ENCODE peak calls at places on chromosomes 3 and 15, in six cellular contexts. One of them, this sample, is unnamed.
A peak's percentile ranks its signal among the peaks of the same experiment; 100 is the strongest.

GRCh38 chr15:99105516-99106341 is 849 bp downstream of the SYNM start:
- DNase-seq in H9: peak; percentile 73
- DNase-seq in GM23248: peak; percentile 76
- DNase-seq in colonic mucosa: peak; percentile 39
- DNase-seq in fibroblast of lung: peak; percentile 74
- DNase-seq in neural progenitor cell: peak; percentile 89
- DNase-seq in this sample: no peak

GRCh38 chr15:94225616-94226015 is 5.7 kb upstream of the MCTP2 start:
- DNase-seq in H9: no peak
- DNase-seq in GM23248: peak; percentile 31
- DNase-seq in colonic mucosa: no peak
- DNase-seq in fibroblast of lung: peak; percentile 34
- DNase-seq in neural progenitor cell: no peak
- DNase-seq in this sample: no peak

GRCh38 chr3:173789530-173789929 is 392.0 kb downstream of the NLGN1 start:
- DNase-seq in H9: no peak
- DNase-seq in GM23248: peak; percentile 56
- DNase-seq in colonic mucosa: no peak
- DNase-seq in fibroblast of lung: peak; percentile 6
- DNase-seq in neural progenitor cell: no peak
- DNase-seq in this sample: no peak

GRCh38 chr3:43522702-43523362 is 99.0 kb downstream of the ANO10 start:
- DNase-seq in H9: no peak
- DNase-seq in GM23248: peak; percentile 15
- DNase-seq in colonic mucosa: no peak
- DNase-seq in fibroblast of lung: peak; percentile 29
- DNase-seq in neural progenitor cell: no peak
- DNase-seq in this sample: no peak

GRCh38 chr15:34358367-34358766 is 8.6 kb downstream of the LPCAT4 start:
- DNase-seq in H9: no peak
- DNase-seq in GM23248: peak; percentile 24
- DNase-seq in colonic mucosa: no peak
- DNase-seq in fibroblast of lung: no peak
- DNase-seq in neural progenitor cell: no peak
- DNase-seq in this sample: no peak

GRCh38 chr3:31934018-31934417 is 47.0 kb downstream of the OSBPL10 start:
- DNase-seq in H9: no peak
- DNase-seq in GM23248: no peak
- DNase-seq in colonic mucosa: no peak
- DNase-seq in fibroblast of lung: peak; percentile 36
- DNase-seq in neural progenitor cell: no peak
- DNase-seq in this sample: no peak

GRCh38 chr15:25543156-25543555 is 104.3 kb upstream of the UBE3A start:
- DNase-seq in H9: no peak
- DNase-seq in GM23248: peak; percentile 77
- DNase-seq in colonic mucosa: peak; percentile 40
- DNase-seq in fibroblast of lung: peak; percentile 64
- DNase-seq in neural progenitor cell: peak; percentile 15
- DNase-seq in this sample: no peak

GRCh38 chr3:54862526-54862925 is 65.3 kb downstream of the LRTM1 start:
- DNase-seq in H9: no peak
- DNase-seq in GM23248: peak; percentile 71
- DNase-seq in colonic mucosa: no peak
- DNase-seq in fibroblast of lung: peak; percentile 61
- DNase-seq in neural progenitor cell: no peak
- DNase-seq in this sample: no peak

GRCh38 chr3:126889276-126890201 is 93.4 kb upstream of the PLXNA1 start:
- DNase-seq in H9: no peak
- DNase-seq in GM23248: no peak
- DNase-seq in colonic mucosa: no peak
- DNase-seq in fibroblast of lung: no peak
- DNase-seq in neural progenitor cell: no peak
- DNase-seq in this sample: no peak

GRCh38 chr3:94036909-94037507 is 8.6 kb upstream of the STX19 start:
- DNase-seq in H9: no peak
- DNase-seq in GM23248: peak; percentile 88
- DNase-seq in colonic mucosa: no peak
- DNase-seq in fibroblast of lung: peak; percentile 17
- DNase-seq in neural progenitor cell: peak; percentile 41
- DNase-seq in this sample: no peak

GRCh38 chr3:15794842-15795562 is 2.8 kb downstream of the ANKRD28 start:
- DNase-seq in H9: no peak
- DNase-seq in GM23248: peak; percentile 64
- DNase-seq in colonic mucosa: no peak
- DNase-seq in fibroblast of lung: no peak
- DNase-seq in neural progenitor cell: no peak
- DNase-seq in this sample: no peak

GRCh38 chr3:21417991-21418390 is 333.0 kb downstream of the ZNF385D start:
- DNase-seq in H9: no peak
- DNase-seq in GM23248: peak; percentile 66
- DNase-seq in colonic mucosa: no peak
- DNase-seq in fibroblast of lung: peak; percentile 80
- DNase-seq in neural progenitor cell: no peak
- DNase-seq in this sample: no peak

GRCh38 chr3:177300842-177301241 is 103.6 kb upstream of the TBL1XR1 start:
- DNase-seq in H9: no peak
- DNase-seq in GM23248: no peak
- DNase-seq in colonic mucosa: no peak
- DNase-seq in fibroblast of lung: no peak
- DNase-seq in neural progenitor cell: no peak
- DNase-seq in this sample: no peak

GRCh38 chr15:66782785-66783184 is 80.7 kb downstream of the SMAD6 start:
- DNase-seq in H9: no peak
- DNase-seq in GM23248: no peak
- DNase-seq in colonic mucosa: no peak
- DNase-seq in fibroblast of lung: no peak
- DNase-seq in neural progenitor cell: no peak
- DNase-seq in this sample: no peak

GRCh38 chr3:83863380-83863779 is 1095.4 kb upstream of the CADM2 start:
- DNase-seq in H9: no peak
- DNase-seq in GM23248: no peak
- DNase-seq in colonic mucosa: no peak
- DNase-seq in fibroblast of lung: no peak
- DNase-seq in neural progenitor cell: no peak
- DNase-seq in this sample: no peak

GRCh38 chr15:80838012-80838411 is 58.8 kb downstream of the CEMIP start:
- DNase-seq in H9: no peak
- DNase-seq in GM23248: no peak
- DNase-seq in colonic mucosa: no peak
- DNase-seq in fibroblast of lung: no peak
- DNase-seq in neural progenitor cell: no peak
- DNase-seq in this sample: no peak

GRCh38 chr15:41932939-41933725 is 39.2 kb downstream of the EHD4 start:
- DNase-seq in H9: peak; percentile 23
- DNase-seq in GM23248: no peak
- DNase-seq in colonic mucosa: no peak
- DNase-seq in fibroblast of lung: no peak
- DNase-seq in neural progenitor cell: no peak
- DNase-seq in this sample: no peak
- H3K9ac ChIP-seq in H9: no peak overlapping the region
- H3K9ac ChIP-seq in GM23248: peak overlapping the region; percentile 33
- H3K9ac ChIP-seq in colonic mucosa: no peak overlapping the region
- H3K9ac ChIP-seq in fibroblast of lung: no peak overlapping the region
- H3K9ac ChIP-seq in neural progenitor cell: no peak overlapping the region
- H3K9ac ChIP-seq in this sample: peak overlapping the region; percentile 74

GRCh38 chr15:90729266-90729665 is 12.1 kb downstream of the BLM start:
- DNase-seq in H9: no peak
- DNase-seq in GM23248: no peak
- DNase-seq in colonic mucosa: no peak
- DNase-seq in fibroblast of lung: no peak
- DNase-seq in neural progenitor cell: no peak
- DNase-seq in this sample: no peak

GRCh38 chr15:90735929-90736328 is 18.8 kb downstream of the BLM start:
- DNase-seq in H9: no peak
- DNase-seq in GM23248: no peak
- DNase-seq in colonic mucosa: no peak
- DNase-seq in fibroblast of lung: no peak
- DNase-seq in neural progenitor cell: no peak
- DNase-seq in this sample: no peak

GRCh38 chr15:90730290-90730689 is 13.1 kb downstream of the BLM start:
- DNase-seq in H9: no peak
- DNase-seq in GM23248: no peak
- DNase-seq in colonic mucosa: peak; percentile 43
- DNase-seq in fibroblast of lung: no peak
- DNase-seq in neural progenitor cell: no peak
- DNase-seq in this sample: no peak
- H3K9ac ChIP-seq in H9: no peak overlapping the region
- H3K9ac ChIP-seq in GM23248: no peak overlapping the region
- H3K9ac ChIP-seq in colonic mucosa: no peak overlapping the region
- H3K9ac ChIP-seq in fibroblast of lung: no peak overlapping the region
- H3K9ac ChIP-seq in neural progenitor cell: no peak overlapping the region
- H3K9ac ChIP-seq in this sample: no peak overlapping the region

DNA sequence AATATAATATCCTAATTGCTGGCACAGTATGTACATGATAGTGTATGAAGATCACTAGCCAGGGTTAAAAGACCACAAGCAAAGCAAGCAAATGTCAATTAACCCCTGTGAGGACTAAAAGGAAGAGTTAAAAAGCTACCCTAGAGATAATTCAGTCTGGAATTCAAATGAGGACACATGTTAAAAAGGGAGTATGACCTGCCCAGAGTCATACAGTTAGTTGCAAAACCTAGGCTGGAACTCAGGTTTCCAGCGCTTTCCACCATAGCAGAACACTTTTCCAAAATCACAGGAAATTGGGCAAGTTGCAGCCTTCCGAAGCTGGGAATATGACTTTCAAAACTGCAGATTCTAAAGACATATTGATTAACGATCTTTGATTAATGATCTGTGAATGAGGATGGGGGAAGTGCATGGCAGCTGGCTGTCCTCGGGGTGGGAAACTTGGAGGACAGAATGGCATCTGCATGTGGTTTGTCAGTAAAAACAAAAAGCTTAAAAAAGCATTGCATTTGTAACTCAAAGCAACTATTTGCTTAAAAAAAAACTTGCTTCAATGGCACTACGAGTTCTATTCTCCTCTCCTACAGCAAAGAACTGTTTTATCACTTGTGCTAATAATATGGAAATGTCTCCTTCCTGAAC is 46.3 kb downstream of the IGSF11 start:
- DNase-seq in H9: no peak
- DNase-seq in GM23248: no peak
- DNase-seq in colonic mucosa: no peak
- DNase-seq in fibroblast of lung: no peak
- DNase-seq in neural progenitor cell: no peak
- DNase-seq in this sample: no peak
- H3K9ac ChIP-seq in H9: no peak overlapping the region
- H3K9ac ChIP-seq in GM23248: no peak overlapping the region
- H3K9ac ChIP-seq in colonic mucosa: no peak overlapping the region
- H3K9ac ChIP-seq in fibroblast of lung: no peak overlapping the region
- H3K9ac ChIP-seq in neural progenitor cell: no peak overlapping the region
- H3K9ac ChIP-seq in this sample: no peak overlapping the region

DNA sequence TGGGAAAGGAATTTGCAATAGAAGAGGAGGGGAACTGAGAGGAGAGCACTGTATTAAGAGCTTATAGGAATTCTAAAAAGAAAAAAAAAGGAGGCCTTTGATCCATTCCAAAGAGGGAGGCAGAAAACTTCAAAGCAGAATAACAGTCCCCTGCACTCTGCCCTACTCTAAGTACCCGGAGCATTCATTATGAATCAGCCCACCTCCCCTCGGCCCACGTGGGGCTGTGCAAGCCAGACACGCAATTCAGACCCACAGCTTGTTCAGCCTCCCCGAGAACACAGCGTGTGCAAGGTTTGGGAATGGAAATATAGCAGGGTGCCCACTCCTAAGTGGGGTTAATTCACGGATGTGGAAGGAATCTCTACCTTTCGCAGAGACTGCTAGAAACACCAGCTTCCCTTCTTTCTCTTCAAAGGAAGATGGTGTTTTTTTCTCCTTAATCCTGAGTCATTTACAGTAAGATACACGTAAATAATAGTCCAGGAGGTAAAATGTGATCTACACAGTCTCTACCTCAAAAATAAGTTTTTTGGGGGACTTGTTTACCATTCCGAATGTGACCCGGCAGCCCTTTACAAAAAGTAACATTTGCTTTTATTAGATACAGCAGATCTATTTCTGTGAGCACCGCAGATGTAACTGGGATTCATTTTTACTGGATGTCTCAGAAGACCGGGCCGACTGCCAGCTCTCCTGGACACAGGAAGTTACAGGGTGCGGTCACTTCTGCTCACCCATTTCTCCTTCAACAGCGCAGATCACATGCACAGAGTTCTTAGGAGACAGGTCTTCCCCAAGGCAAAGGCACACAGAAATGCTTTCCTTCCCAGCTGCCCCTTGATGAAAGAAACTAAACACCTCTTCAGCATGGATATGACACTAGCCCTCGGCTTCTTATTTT is 768.5 kb upstream of the CFAP20DC start:
- DNase-seq in H9: no peak
- DNase-seq in GM23248: peak; percentile 99
- DNase-seq in colonic mucosa: peak; percentile 78
- DNase-seq in fibroblast of lung: peak; percentile 99
- DNase-seq in neural progenitor cell: peak; percentile 10
- DNase-seq in this sample: no peak
- H3K9ac ChIP-seq in H9: no peak overlapping the region
- H3K9ac ChIP-seq in GM23248: peak overlapping the region; percentile 66
- H3K9ac ChIP-seq in colonic mucosa: no peak overlapping the region
- H3K9ac ChIP-seq in fibroblast of lung: no peak overlapping the region
- H3K9ac ChIP-seq in neural progenitor cell: no peak overlapping the region
- H3K9ac ChIP-seq in this sample: no peak overlapping the region

This sample was measured in keratinocyte.